ENCODE peak calls at places on chromosomes 2 and 18, in ten cellular contexts. M is BJ; O is skeletal muscle cell; J is SJSA1; T is CD8-positive, alpha-beta T cell; P is naive thymus-derived CD4-positive, alpha-beta T cell; C is fibroblast of mammary gland; Q is spleen; X is hepatocyte; Y is A549. N is an unnamed sample.

GRCh38 chr2:201363857-201364560 is 6.9 kb upstream of the FLACC1 start:
- DNase-seq in M (no peak), O (peak; percentile 15), J (no peak), T (no peak), P (no peak), C (peak; percentile 72), Q (no peak), X (peak; percentile 49), Y (peak; percentile 56), N (peak; percentile 35)

GRCh38 chr18:67508146-67508545 is 8.4 kb downstream of the DSEL start:
- DNase-seq in M (no peak), O (no peak), J (no peak), T (no peak), P (no peak), C (no peak), Q (no peak), X (no peak), Y (no peak), N (no peak)

GRCh38 chr18:10455726-10456453 is 1.5 kb downstream of the APCDD1 start:
- DNase-seq in M (no peak), O (no peak), J (no peak), T (no peak), P (no peak), C (no peak), Q (no peak), X (peak; percentile 17), Y (no peak), N (no peak)

GRCh38 chr2:1833726-1834125 is 89.4 kb upstream of the PXDN start:
- DNase-seq in M (no peak), O (no peak), J (no peak), T (no peak), P (no peak), C (no peak), Q (no peak), X (no peak), Y (no peak), N (no peak)

GRCh38 chr2:237624565-237624964 is 2.8 kb upstream of the LRRFIP1 start:
- DNase-seq in M (no peak), O (no peak), J (no peak), T (no peak), P (no peak), C (peak; percentile 18), Q (no peak), X (no peak), Y (no peak), N (no peak)

GRCh38 chr2:130853391-130853790 is 16.7 kb downstream of the ARHGEF4 start:
- DNase-seq in M (no peak), O (no peak), J (no peak), T (no peak), P (no peak), C (no peak), Q (peak; percentile 65), X (no peak), Y (no peak), N (no peak)

GRCh38 chr18:79567481-79568147 is 112.0 kb upstream of the CTDP1 start:
- DNase-seq in M (peak; percentile 80), O (peak; percentile 92), J (peak; percentile 86), T (no peak), P (no peak), C (peak; percentile 77), Q (peak; percentile 53), X (peak; percentile 69), Y (no peak), N (no peak)

GRCh38 chr18:75127143-75128021 is 81.6 kb downstream of the PTGR3 start:
- DNase-seq in M (no peak), O (peak; percentile 13), J (no peak), T (no peak), P (no peak), C (no peak), Q (peak; percentile 70), X (peak; percentile 78), Y (no peak), N (no peak)

GRCh38 chr2:72901426-72901825 is 14.2 kb downstream of the SPR start:
- DNase-seq in M (no peak), O (no peak), J (no peak), T (no peak), P (no peak), C (no peak), Q (no peak), X (no peak), Y (no peak), N (no peak)

DNA sequence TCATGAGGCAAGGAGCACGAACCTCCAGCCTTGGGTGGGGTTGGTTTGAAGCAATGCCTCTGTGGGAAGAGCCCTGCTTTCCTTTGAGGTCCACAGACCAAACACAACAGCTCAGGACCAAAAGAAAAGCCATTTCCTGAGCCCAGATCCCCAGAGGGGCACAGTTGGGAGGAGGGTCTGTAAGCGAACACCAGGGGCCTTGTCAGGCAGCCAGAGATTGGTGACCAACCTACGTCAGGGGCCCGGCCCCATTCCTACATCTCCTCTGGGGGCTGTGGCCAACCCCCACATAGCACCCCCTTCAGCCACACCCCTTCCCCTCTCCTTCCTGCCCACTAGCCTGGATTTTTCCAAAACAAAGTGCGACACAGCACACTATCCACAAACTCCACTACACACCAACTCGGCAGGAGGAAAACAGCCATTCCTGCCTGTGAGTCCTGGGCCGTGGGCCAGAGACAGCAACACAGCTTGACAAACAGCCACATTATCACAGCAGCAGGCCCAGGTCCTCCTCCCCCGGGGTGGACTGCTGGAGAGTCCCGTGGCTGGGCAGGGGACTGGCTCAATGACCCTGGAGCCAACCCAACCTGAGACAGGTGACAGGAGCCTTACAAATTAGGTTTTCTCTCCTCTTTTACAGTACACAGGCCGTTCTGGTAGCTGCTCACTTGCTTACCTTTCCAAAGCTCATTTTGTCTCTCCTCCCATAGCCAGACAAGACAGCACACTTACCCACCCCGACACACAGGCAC is 98.8 kb downstream of the TNS1 start:
- DNase-seq in M (no peak), O (no peak), J (no peak), T (no peak), P (no peak), C (peak; percentile 40), Q (no peak), X (peak; percentile 54), Y (no peak), N (no peak)
- H3K4me3 ChIP-seq in M (no peak overlapping the region), O (no peak overlapping the region), J (no peak overlapping the region), T (no peak overlapping the region), P (no peak overlapping the region), C (no peak overlapping the region), Q (no peak overlapping the region), X (no peak overlapping the region), Y (no peak overlapping the region), N (no peak overlapping the region)

DNA sequence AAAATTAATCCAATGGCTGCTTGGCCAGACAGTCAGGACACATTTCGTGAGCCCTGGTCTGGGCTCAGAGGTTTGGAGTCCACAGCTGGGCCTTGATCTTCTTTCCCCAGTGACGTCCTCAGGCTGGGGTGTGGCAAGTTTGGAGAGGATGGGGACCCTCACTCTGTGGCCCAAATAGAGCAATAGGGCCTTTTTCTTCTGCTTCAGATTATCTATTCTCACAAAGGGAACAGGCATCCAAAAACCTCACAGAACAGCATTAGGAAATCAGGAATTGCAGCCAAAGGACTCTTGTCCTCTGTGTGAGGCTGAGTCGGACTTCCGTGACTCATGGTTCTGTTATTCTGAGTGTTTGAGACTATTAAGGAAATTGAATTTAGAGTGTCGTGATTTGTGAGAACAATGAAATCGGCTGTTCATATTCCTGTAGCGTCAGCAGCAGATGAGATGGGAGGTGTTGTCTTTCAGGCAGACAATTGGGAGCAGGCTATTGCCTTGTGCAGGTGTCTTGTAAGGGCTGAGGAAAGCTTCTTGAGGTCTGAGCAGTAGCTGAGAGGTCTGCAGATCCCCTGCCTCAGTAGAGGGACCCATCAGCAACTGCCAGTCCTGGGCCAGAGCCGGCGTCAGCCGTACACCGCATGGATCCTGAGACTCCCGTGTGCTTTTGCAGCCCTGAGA is 113.8 kb downstream of the SH3RF3 start:
- DNase-seq in M (peak; percentile 74), O (peak; percentile 73), J (peak; percentile 91), T (no peak), P (no peak), C (peak; percentile 93), Q (no peak), X (no peak), Y (no peak), N (no peak)
- H3K4me3 ChIP-seq in M (no peak overlapping the region), O (no peak overlapping the region), J (no peak overlapping the region), T (no peak overlapping the region), P (no peak overlapping the region), C (no peak overlapping the region), Q (no peak overlapping the region), X (no peak overlapping the region), Y (no peak overlapping the region), N (no peak overlapping the region)

DNA sequence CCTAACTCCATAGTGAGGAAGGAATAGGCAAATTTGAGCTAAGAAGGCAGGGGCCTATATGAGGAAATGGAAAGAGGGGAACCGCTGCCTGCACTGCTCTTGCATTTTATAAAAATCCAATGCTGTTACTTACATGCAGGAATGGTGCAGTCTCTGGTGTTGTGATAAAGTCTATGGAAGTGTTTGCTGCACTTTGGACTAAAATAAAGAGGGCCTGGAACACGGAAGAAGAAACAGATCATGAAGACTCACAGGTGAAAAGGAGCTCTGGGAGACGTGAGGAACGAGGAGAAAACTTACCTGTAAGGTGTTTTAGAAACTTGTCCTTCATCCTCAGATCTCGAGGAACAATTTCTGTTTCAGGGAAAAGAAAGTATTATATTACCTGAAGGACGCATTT is 1.9 kb downstream of the ALKAL2 start:
- DNase-seq in M (no peak), O (no peak), J (no peak), T (no peak), P (no peak), C (no peak), Q (no peak), X (no peak), Y (no peak), N (no peak)
- H3K4me3 ChIP-seq in M (no peak overlapping the region), O (no peak overlapping the region), J (no peak overlapping the region), T (no peak overlapping the region), P (no peak overlapping the region), C (no peak overlapping the region), Q (no peak overlapping the region), X (no peak overlapping the region), Y (no peak overlapping the region), N (no peak overlapping the region)

GRCh38 chr2:144453039-144453336 is 66.9 kb downstream of the ZEB2 start:
- DNase-seq in M (no peak), O (no peak), J (peak; percentile 43), T (no peak), P (no peak), C (no peak), Q (no peak), X (no peak), Y (peak; percentile 21), N (no peak)

GRCh38 chr2:144456680-144457079 is 63.2 kb downstream of the ZEB2 start:
- DNase-seq in M (peak; percentile 44), O (peak; percentile 71), J (no peak), T (no peak), P (no peak), C (peak; percentile 97), Q (no peak), X (peak; percentile 49), Y (peak; percentile 64), N (no peak)

GRCh38 chr2:144455979-144456378 is 63.9 kb downstream of the ZEB2 start:
- DNase-seq in M (no peak), O (no peak), J (peak; percentile 54), T (no peak), P (no peak), C (no peak), Q (no peak), X (no peak), Y (no peak), N (no peak)

GRCh38 chr2:144453486-144454158 is 66.3 kb downstream of the ZEB2 start:
- DNase-seq in M (no peak), O (no peak), J (peak; percentile 49), T (no peak), P (no peak), C (peak; percentile 36), Q (no peak), X (no peak), Y (no peak), N (no peak)

GRCh38 chr2:144454466-144455287 is 65.2 kb downstream of the ZEB2 start:
- DNase-seq in M (no peak), O (no peak), J (no peak), T (no peak), P (no peak), C (peak; percentile 34), Q (no peak), X (no peak), Y (no peak), N (no peak)
- H3K4me3 ChIP-seq in M (no peak overlapping the region), O (no peak overlapping the region), J (no peak overlapping the region), T (no peak overlapping the region), P (no peak overlapping the region), C (no peak overlapping the region), Q (no peak overlapping the region), X (no peak overlapping the region), Y (no peak overlapping the region), N (no peak overlapping the region)

N was measured in HAP-1.